ENCODE peak calls at places on chromosomes 5 and 9, in seven cellular contexts. H is Karpas-422; B is right atrium auricular region; A is KBM-7; N is activated CD8-positive, alpha-beta memory T cell treated with anti-CD3 and anti-CD28 coated beads, Interleukin-2, amount 10 ng/mL, durations not matched to agents 7 days and 5 days; V is Calu3; Z is H9. K is an unnamed sample.

GRCh38 chr5:105632043-105632442 is 2038.7 kb downstream of the EFNA5 start:
- DNase-seq in H (no peak), B (no peak), A (no peak), N (no peak), Z (no peak), V (no peak), K (no peak)

GRCh38 chr9:108565651-108566378 is 290.0 kb downstream of the ACTL7B start:
- DNase-seq in Z (peak; percentile 49), B (no peak), H (peak; percentile 85), N (no peak), A (peak; percentile 58), V (peak; percentile 47), K (peak; percentile 92)

GRCh38 chr5:55568629-55569512 is 34.1 kb upstream of the PLPP1 start:
- DNase-seq in V (no peak), A (peak; percentile 40), H (no peak), B (no peak), N (no peak), Z (no peak), K (no peak)

GRCh38 chr9:78807286-78807685 is 510.4 kb downstream of the PSAT1 start:
- DNase-seq in A (no peak), B (no peak), V (no peak), N (no peak), Z (no peak), H (no peak), K (no peak)

GRCh38 chr9:123525424-123525823 is 169.4 kb downstream of the CRB2 start:
- DNase-seq in N (no peak), Z (no peak), B (no peak), H (no peak), V (no peak), A (no peak), K (no peak)

GRCh38 chr9:125137200-125137599 is 6.1 kb downstream of the SCAI start:
- DNase-seq in H (no peak), B (no peak), N (no peak), A (no peak), V (no peak), Z (no peak), K (no peak)

GRCh38 chr5:173163219-173163618 is 18.9 kb downstream of the BNIP1 start:
- DNase-seq in Z (no peak), N (no peak), H (peak; percentile 35), A (no peak), V (no peak), B (no peak), K (no peak)

GRCh38 chr5:151906246-151906645 is 18.4 kb downstream of the GLRA1 start:
- DNase-seq in H (no peak), V (no peak), N (no peak), A (no peak), B (no peak), Z (no peak), K (no peak)

GRCh38 chr9:3497406-3497805 is 28.4 kb downstream of the RFX3 start:
- DNase-seq in B (no peak), H (no peak), A (no peak), N (no peak), V (no peak), Z (no peak), K (no peak)

GRCh38 chr5:65663804-65664521 is 39.1 kb downstream of the SHLD3 start:
- DNase-seq in H (no peak), V (no peak), N (no peak), Z (no peak), A (no peak), B (no peak), K (peak; percentile 31)